ENCODE peak calls at places on chromosomes 2 and 18, in six cellular contexts. One of them, this sample, is unnamed.

GRCh38 chr18:49874238-49874637 is 60.9 kb upstream of the ACAA2 start:
- DNase-seq in body of pancreas: no peak
- DNase-seq in T-helper 2 cell: no peak
- DNase-seq in thoracic aorta: no peak
- DNase-seq in HEK293T: no peak
- DNase-seq in T-helper 9 cell: no peak
- DNase-seq in this sample: no peak

GRCh38 chr2:76610451-76610850 is 899.7 kb upstream of the GCFC2 start:
- DNase-seq in body of pancreas: no peak
- DNase-seq in T-helper 2 cell: no peak
- DNase-seq in thoracic aorta: no peak
- DNase-seq in HEK293T: no peak
- DNase-seq in T-helper 9 cell: no peak
- DNase-seq in this sample: no peak

GRCh38 chr2:42753188-42753813 is 10.6 kb downstream of the OXER1 start:
- DNase-seq in body of pancreas: peak
- DNase-seq in T-helper 2 cell: no peak
- DNase-seq in thoracic aorta: no peak
- DNase-seq in HEK293T: no peak
- DNase-seq in T-helper 9 cell: no peak
- DNase-seq in this sample: no peak

GRCh38 chr2:121804997-121805766 is 49.7 kb downstream of the TSN start:
- DNase-seq in body of pancreas: no peak
- DNase-seq in T-helper 2 cell: no peak
- DNase-seq in thoracic aorta: no peak
- DNase-seq in HEK293T: no peak
- DNase-seq in T-helper 9 cell: no peak
- DNase-seq in this sample: no peak

GRCh38 chr2:66574701-66575624 is 140.0 kb downstream of the MEIS1 start:
- DNase-seq in body of pancreas: peak
- DNase-seq in T-helper 2 cell: no peak
- DNase-seq in thoracic aorta: no peak
- DNase-seq in HEK293T: peak
- DNase-seq in T-helper 9 cell: no peak
- DNase-seq in this sample: no peak

GRCh38 chr2:208407667-208408066 is 1.1 kb downstream of the PTH2R start:
- DNase-seq in body of pancreas: peak
- DNase-seq in T-helper 2 cell: no peak
- DNase-seq in thoracic aorta: no peak
- DNase-seq in HEK293T: peak
- DNase-seq in T-helper 9 cell: no peak
- DNase-seq in this sample: no peak

GRCh38 chr2:228417526-228417925 is 236.0 kb upstream of the SPHKAP start:
- DNase-seq in body of pancreas: no peak
- DNase-seq in T-helper 2 cell: no peak
- DNase-seq in thoracic aorta: no peak
- DNase-seq in HEK293T: no peak
- DNase-seq in T-helper 9 cell: no peak
- DNase-seq in this sample: no peak

GRCh38 chr2:107322406-107322805 is 436.4 kb upstream of the ST6GAL2 start:
- DNase-seq in body of pancreas: no peak
- DNase-seq in T-helper 2 cell: no peak
- DNase-seq in thoracic aorta: no peak
- DNase-seq in HEK293T: no peak
- DNase-seq in T-helper 9 cell: no peak
- DNase-seq in this sample: no peak

GRCh38 chr2:147045113-147045512 is 799.7 kb upstream of the ACVR2A start:
- DNase-seq in body of pancreas: peak
- DNase-seq in T-helper 2 cell: no peak
- DNase-seq in thoracic aorta: no peak
- DNase-seq in HEK293T: peak
- DNase-seq in T-helper 9 cell: peak
- DNase-seq in this sample: no peak

GRCh38 chr2:54106631-54107454 is 8.6 kb upstream of the ACYP2 start:
- DNase-seq in body of pancreas: peak
- DNase-seq in T-helper 2 cell: peak
- DNase-seq in thoracic aorta: no peak
- DNase-seq in HEK293T: peak
- DNase-seq in T-helper 9 cell: peak
- DNase-seq in this sample: peak

GRCh38 chr2:31415421-31415820 is 879 bp upstream of the XDH start:
- DNase-seq in body of pancreas: no peak
- DNase-seq in T-helper 2 cell: no peak
- DNase-seq in thoracic aorta: no peak
- DNase-seq in HEK293T: no peak
- DNase-seq in T-helper 9 cell: no peak
- DNase-seq in this sample: no peak

GRCh38 chr2:20584637-20585321 is 66.1 kb downstream of the HS1BP3 start:
- DNase-seq in body of pancreas: peak
- DNase-seq in T-helper 2 cell: no peak
- DNase-seq in thoracic aorta: no peak
- DNase-seq in HEK293T: peak
- DNase-seq in T-helper 9 cell: no peak
- DNase-seq in this sample: no peak

GRCh38 chr18:2651981-2652380 is 3.5 kb upstream of the SMCHD1 start:
- DNase-seq in body of pancreas: no peak
- DNase-seq in T-helper 2 cell: no peak
- DNase-seq in thoracic aorta: no peak
- DNase-seq in HEK293T: no peak
- DNase-seq in T-helper 9 cell: no peak
- DNase-seq in this sample: no peak

GRCh38 chr2:8559811-8560210 is 122.0 kb upstream of the ID2 start:
- DNase-seq in body of pancreas: no peak
- DNase-seq in T-helper 2 cell: no peak
- DNase-seq in thoracic aorta: no peak
- DNase-seq in HEK293T: no peak
- DNase-seq in T-helper 9 cell: no peak
- DNase-seq in this sample: no peak

GRCh38 chr2:202808754-202809153 is 62.8 kb downstream of the ICA1L start:
- DNase-seq in body of pancreas: no peak
- DNase-seq in T-helper 2 cell: no peak
- DNase-seq in thoracic aorta: no peak
- DNase-seq in HEK293T: no peak
- DNase-seq in T-helper 9 cell: no peak
- DNase-seq in this sample: no peak

GRCh38 chr18:6017160-6017559 is 121.8 kb upstream of the TMEM200C start:
- DNase-seq in body of pancreas: no peak
- DNase-seq in T-helper 2 cell: no peak
- DNase-seq in thoracic aorta: no peak
- DNase-seq in HEK293T: no peak
- DNase-seq in T-helper 9 cell: no peak
- DNase-seq in this sample: no peak

GRCh38 chr18:36309436-36310391 is 12.2 kb downstream of the FHOD3 start:
- DNase-seq in body of pancreas: peak
- DNase-seq in T-helper 2 cell: no peak
- DNase-seq in thoracic aorta: no peak
- DNase-seq in HEK293T: no peak
- DNase-seq in T-helper 9 cell: no peak
- DNase-seq in this sample: no peak